ENCODE peak calls at places on chromosomes 1 and 21, in seven cellular contexts. N is stimulated activated CD4-positive, alpha-beta T cell treated with anti-CD3 and anti-CD28 coated beads, TNF-alpha, amount 100 ng/mL, for 48 hours; B is left ventricle myocardium inferior; E is G401; O is amygdala; G is AG10803; F is C1 segment of cervical spinal cord. T is an unnamed sample.

GRCh38 chr1:181033128-181033798 is 520 bp upstream of the MR1 start:
- DNase-seq in B (no peak), G (peak; percentile 69), N (no peak), O (peak; percentile 5), F (peak; percentile 30), E (peak; percentile 26), T (no peak)

GRCh38 chr21:45856422-45856821 is 125.1 kb upstream of the COL6A1 start:
- DNase-seq in O (no peak), B (no peak), G (no peak), E (no peak), F (no peak), N (no peak), T (no peak)

GRCh38 chr1:13808729-13809131 is 108.7 kb downstream of the PRDM2 start:
- DNase-seq in N (no peak), O (no peak), E (no peak), F (no peak), G (peak; percentile 59), B (peak; percentile 64), T (no peak)

GRCh38 chr1:39852214-39852791 is 31.0 kb downstream of the TRIT1 start:
- DNase-seq in B (no peak), F (no peak), E (peak; percentile 71), O (no peak), N (no peak), G (no peak), T (no peak)

GRCh38 chr1:232463226-232463625 is 166.7 kb downstream of the SIPA1L2 start:
- DNase-seq in B (no peak), F (no peak), E (no peak), N (no peak), G (peak; percentile 44), O (no peak), T (no peak)

GRCh38 chr1:119544165-119544762 is 37.3 kb downstream of the HSD3B1 start:
- DNase-seq in G (no peak), B (no peak), E (no peak), O (no peak), N (no peak), F (no peak), T (no peak)

GRCh38 chr1:99004270-99005141 is at the start of gene PLPPR5:
- DNase-seq in B (no peak), N (peak; percentile 8), F (peak; percentile 5), G (peak; percentile 13), E (no peak), O (peak; percentile 36), T (no peak)

GRCh38 chr1:29368936-29369932 is 132.9 kb downstream of the PTPRU start:
- DNase-seq in F (no peak), G (no peak), E (no peak), B (no peak), N (no peak), O (no peak), T (no peak)

GRCh38 chr1:85357817-85358216 is 81.4 kb upstream of the BCL10 start:
- DNase-seq in G (no peak), F (no peak), O (no peak), N (no peak), E (no peak), B (no peak), T (no peak)

GRCh38 chr1:53482441-53483153 is 23.4 kb downstream of the DMRTB1 start:
- DNase-seq in G (no peak), O (no peak), E (no peak), F (no peak), B (no peak), N (no peak), T (no peak)

GRCh38 chr1:64766385-64766784 is 21.5 kb downstream of the RAVER2 start:
- DNase-seq in B (no peak), N (no peak), F (no peak), O (no peak), E (no peak), G (no peak), T (no peak)

GRCh38 chr1:14697371-14697770 is 98.9 kb downstream of the KAZN start:
- DNase-seq in B (no peak), G (no peak), N (no peak), F (no peak), E (no peak), O (no peak), T (no peak)

GRCh38 chr1:153547560-153548551 is 1.2 kb downstream of the S100A3 start:
- DNase-seq in E (no peak), O (no peak), N (no peak), G (no peak), B (no peak), F (no peak), T (no peak)

GRCh38 chr1:52725903-52726264 is 369 bp upstream of the ZYG11B start:
- DNase-seq in F (no peak), B (no peak), O (no peak), G (peak; percentile 24), E (no peak), N (no peak), T (no peak)

GRCh38 chr1:89927037-89927436 is 67.9 kb upstream of the ZNF326 start:
- DNase-seq in E (no peak), B (no peak), O (no peak), G (no peak), F (no peak), N (no peak), T (no peak)

GRCh38 chr1:205319081-205320018 is 2.2 kb downstream of the NUAK2 start:
- DNase-seq in F (peak; percentile 32), E (peak; percentile 68), B (peak; percentile 71), O (no peak), G (peak; percentile 67), N (peak; percentile 20), T (no peak)

GRCh38 chr1:9753121-9753531 is 70.6 kb downstream of the CLSTN1 start:
- DNase-seq in N (no peak), B (peak; percentile 41), O (no peak), F (no peak), E (peak; percentile 76), G (peak; percentile 84), T (no peak)

GRCh38 chr1:101632548-101633256 is 364.0 kb downstream of the OLFM3 start:
- DNase-seq in E (no peak), F (no peak), B (no peak), G (no peak), O (no peak), N (no peak), T (no peak)

GRCh38 chr1:48089356-48089891 is 92.2 kb upstream of the TRABD2B start:
- DNase-seq in O (no peak), E (no peak), G (no peak), N (no peak), F (no peak), B (no peak), T (no peak)

GRCh38 chr1:243507672-243508302 is 251.9 kb downstream of the SDCCAG8 start:
- DNase-seq in B (no peak), F (no peak), O (no peak), G (no peak), N (no peak), E (no peak), T (no peak)

GRCh38 chr1:224481601-224482000 is 47.0 kb upstream of the WDR26 start:
- DNase-seq in E (no peak), G (no peak), B (no peak), O (no peak), N (no peak), F (no peak), T (no peak)

GRCh38 chr1:150875197-150876110 is 945 bp downstream of the ARNT start:
- DNase-seq in N (peak; percentile 12), B (no peak), G (no peak), E (peak; percentile 50), O (peak; percentile 35), F (peak; percentile 31), T (no peak)

GRCh38 chr1:186418503-186418902 is 42.4 kb downstream of the PDC start:
- DNase-seq in E (no peak), O (no peak), G (no peak), F (no peak), B (no peak), N (no peak), T (no peak)

GRCh38 chr1:30729906-30730305 is 6.5 kb upstream of the MATN1 start:
- DNase-seq in G (no peak), N (no peak), F (no peak), B (no peak), E (no peak), O (no peak), T (no peak)

GRCh38 chr1:211876849-211877248 is 46.3 kb upstream of the LPGAT1 start:
- DNase-seq in B (no peak), O (no peak), G (peak; percentile 27), F (no peak), N (no peak), E (peak; percentile 28), T (no peak)

GRCh38 chr1:1189071-1189470 is 15.4 kb downstream of the TTLL10 start:
- DNase-seq in O (no peak), F (no peak), B (no peak), G (no peak), E (no peak), N (no peak), T (no peak)

GRCh38 chr1:202247104-202247503 is 53.5 kb downstream of the LGR6 start:
- DNase-seq in E (no peak), F (no peak), N (no peak), B (no peak), G (no peak), O (no peak), T (no peak)

GRCh38 chr21:33984021-33984481 is 68.4 kb upstream of the ATP5PO start:
- DNase-seq in O (no peak), N (no peak), F (no peak), E (no peak), B (no peak), G (no peak), T (no peak)

GRCh38 chr1:34668063-34668462 is 86.8 kb upstream of the GJB5 start:
- DNase-seq in E (no peak), F (no peak), G (no peak), N (no peak), B (no peak), O (no peak), T (no peak)

GRCh38 chr1:224635356-224635755 is 19.2 kb downstream of the CNIH3 start:
- DNase-seq in F (no peak), N (no peak), G (peak; percentile 78), B (no peak), E (no peak), O (no peak), T (no peak)

GRCh38 chr1:161199506-161200119 is 759 bp upstream of the ADAMTS4 start:
- DNase-seq in G (no peak), O (peak; percentile 59), N (no peak), F (peak; percentile 38), E (no peak), B (no peak), T (no peak)

GRCh38 chr1:23029337-23029736 is 10.1 kb downstream of the KDM1A start:
- DNase-seq in N (no peak), O (no peak), F (no peak), E (no peak), G (no peak), B (no peak), T (no peak)

GRCh38 chr1:16677552-16678423 is 11.0 kb upstream of the RNU1-3 start:
- DNase-seq in B (no peak), O (no peak), E (peak; percentile 35), N (no peak), G (peak; percentile 81), F (no peak), T (peak; percentile 3)

GRCh38 chr21:29194847-29195246 is 64.4 kb downstream of the MAP3K7CL start:
- DNase-seq in N (no peak), G (no peak), E (no peak), B (no peak), O (no peak), F (no peak), T (no peak)

T was measured in GM18507.